ENCODE peak calls at places on chromosomes 16 and 17, in eight cellular contexts. Q is central memory CD4-positive, alpha-beta T cell; N is non-pigmented ciliary epithelial cell; K is HS-27A; Y is GM19239; S is NCI-H524; H is vagina; L is T-helper 17 cell. M is an unnamed sample.

GRCh38 chr16:53743149-53743566 is 39.2 kb downstream of the FTO start:
- DNase-seq in N (no peak), L (no peak), Y (no peak), S (peak), K (peak), H (no peak), Q (no peak), M (peak)

GRCh38 chr17:60039096-60039495 is 39.6 kb downstream of the HEATR6 start:
- DNase-seq in Q (no peak), H (no peak), L (no peak), K (no peak), S (no peak), Y (no peak), N (no peak), M (no peak)

GRCh38 chr16:54936086-54936978 is 5.7 kb downstream of the IRX5 start:
- DNase-seq in N (no peak), K (no peak), S (peak), Q (no peak), H (no peak), Y (no peak), L (no peak), M (no peak)

GRCh38 chr16:35639233-35640205 is 2180.1 kb downstream of the TP53TG3F start:
- DNase-seq in H (peak), S (no peak), Y (no peak), L (no peak), N (no peak), Q (no peak), K (no peak), M (no peak)

GRCh38 chr17:82212331-82213250 is at the start of gene CCDC57:
- DNase-seq in Y (peak), L (no peak), K (no peak), N (no peak), H (no peak), Q (no peak), S (peak), M (no peak)

GRCh38 chr17:63999680-64000531 is 1.8 kb downstream of the PRR29 start:
- DNase-seq in S (no peak), K (no peak), Y (no peak), Q (no peak), H (no peak), L (no peak), N (no peak), M (no peak)

GRCh38 chr17:82283208-82283749 is 9.8 kb upstream of the CSNK1D start:
- DNase-seq in N (peak), Y (no peak), L (no peak), S (peak), K (no peak), Q (no peak), H (no peak), M (no peak)

GRCh38 chr16:7160093-7160492 is 172.6 kb upstream of the RBFOX1 start:
- DNase-seq in H (no peak), Y (no peak), S (no peak), N (no peak), L (no peak), Q (no peak), K (no peak), M (no peak)

GRCh38 chr17:45244725-45245656 is 16.9 kb downstream of the SPATA32 start:
- DNase-seq in S (no peak), L (no peak), N (no peak), Y (no peak), K (no peak), Q (no peak), H (no peak), M (no peak)

GRCh38 chr16:49776085-49776501 is 79.8 kb downstream of the ZNF423 start:
- DNase-seq in Q (no peak), S (no peak), L (no peak), N (no peak), K (no peak), Y (no peak), H (no peak), M (no peak)

GRCh38 chr17:35793257-35793656 is 2.2 kb downstream of the MMP28 start:
- DNase-seq in N (no peak), Q (no peak), Y (no peak), H (peak), L (no peak), S (no peak), K (no peak), M (no peak)

GRCh38 chr16:53111078-53111776 is 56.4 kb downstream of the CHD9 start:
- DNase-seq in K (no peak), Q (no peak), L (no peak), S (no peak), N (no peak), H (no peak), Y (no peak), M (no peak)

GRCh38 chr17:7438050-7438614 is 1.2 kb upstream of the FGF11 start:
- DNase-seq in K (no peak), L (peak), N (no peak), Y (no peak), H (no peak), Q (peak), S (no peak), M (no peak)

GRCh38 chr17:63842173-63842539 is 329 bp downstream of the SMARCD2 start:
- DNase-seq in L (no peak), H (no peak), S (peak), N (no peak), K (no peak), Y (no peak), Q (no peak), M (no peak)

GRCh38 chr16:50778284-50779163 is 36.6 kb downstream of the CYLD start:
- DNase-seq in Q (no peak), N (no peak), S (no peak), K (no peak), L (no peak), Y (no peak), H (no peak), M (no peak)

GRCh38 chr17:7836596-7837374 is 2.8 kb downstream of the KDM6B start:
- DNase-seq in N (no peak), Q (peak), S (peak), K (no peak), L (peak), Y (no peak), H (no peak), M (peak)

GRCh38 chr16:57601801-57602478 is 26.5 kb upstream of the ADGRG1 start:
- DNase-seq in N (no peak), Q (peak), Y (no peak), K (no peak), S (no peak), L (no peak), H (peak), M (peak)

GRCh38 chr16:81786321-81786720 is 7.2 kb downstream of the PLCG2 start:
- DNase-seq in S (no peak), N (peak), L (no peak), K (no peak), Y (no peak), H (no peak), Q (no peak), M (no peak)

GRCh38 chr17:81339180-81339501 is 44.0 kb upstream of the SLC38A10 start:
- DNase-seq in S (no peak), L (no peak), H (no peak), Y (no peak), N (no peak), Q (no peak), K (no peak), M (no peak)

GRCh38 chr16:58035356-58036170 is 10.0 kb downstream of the MMP15 start:
- DNase-seq in K (no peak), Q (no peak), S (peak), N (no peak), Y (no peak), L (no peak), H (no peak), M (no peak)

GRCh38 chr17:78168906-78169793 is 769 bp downstream of the SYNGR2 start:
- DNase-seq in N (no peak), S (peak), H (no peak), L (peak), Q (peak), K (no peak), Y (no peak), M (no peak)

GRCh38 chr16:16890964-16891363 is 512.0 kb downstream of the NPIPA7 start:
- DNase-seq in L (no peak), S (no peak), Q (no peak), H (no peak), K (no peak), N (no peak), Y (no peak), M (peak)

GRCh38 chr17:6475411-6475810 is 31.2 kb downstream of the PIMREG start:
- DNase-seq in K (no peak), S (peak), L (no peak), N (no peak), H (no peak), Q (no peak), Y (no peak), M (no peak)

GRCh38 chr16:24946155-24946554 is 69.0 kb downstream of the ARHGAP17 start:
- DNase-seq in Q (no peak), H (no peak), L (no peak), K (no peak), N (no peak), S (no peak), Y (no peak), M (no peak)

GRCh38 chr16:67150058-67150832 is 553 bp downstream of the B3GNT9 start:
- DNase-seq in Q (peak), S (peak), L (peak), H (no peak), Y (peak), K (no peak), N (no peak), M (no peak)

GRCh38 chr16:55842369-55843104 is 9.6 kb upstream of the CES1 start:
- DNase-seq in Y (peak), Q (peak), L (no peak), H (no peak), N (peak), S (peak), K (peak), M (peak)

GRCh38 chr16:72913551-72913950 is 134.4 kb downstream of the ZFHX3 start:
- DNase-seq in K (no peak), S (no peak), H (no peak), L (no peak), Y (no peak), N (no peak), Q (no peak), M (no peak)

GRCh38 chr16:3214904-3215600 is 19.9 kb downstream of the ZNF200 start:
- DNase-seq in L (no peak), Y (no peak), S (no peak), H (no peak), N (no peak), K (no peak), Q (peak), M (peak)

GRCh38 chr17:48427598-48427997 is 2.4 kb downstream of the SKAP1 start:
- DNase-seq in K (no peak), S (no peak), N (no peak), Y (peak), L (peak), Q (peak), H (no peak), M (peak)

GRCh38 chr16:81873843-81874752 is 95.0 kb downstream of the PLCG2 start:
- DNase-seq in Y (peak), N (peak), Q (no peak), S (peak), L (no peak), K (no peak), H (no peak), M (peak)

GRCh38 chr17:50944902-50945720 is 79.0 kb upstream of the TOB1 start:
- DNase-seq in S (no peak), N (no peak), K (no peak), Q (no peak), L (no peak), H (no peak), Y (no peak), M (no peak)

GRCh38 chr17:41416478-41416877 is 7.9 kb downstream of the KRT37 start:
- DNase-seq in L (no peak), N (no peak), H (no peak), K (no peak), Q (no peak), S (no peak), Y (no peak), M (no peak)

GRCh38 chr16:81520560-81521135 is 76.0 kb downstream of the CMIP start:
- DNase-seq in Y (no peak), N (no peak), K (no peak), H (no peak), S (no peak), Q (no peak), L (no peak), M (no peak)

GRCh38 chr17:50541402-50541915 is 5.5 kb upstream of the SPATA20 start:
- DNase-seq in N (no peak), L (no peak), Y (no peak), H (no peak), Q (no peak), K (no peak), S (no peak), M (no peak)

M was measured in Jurkat, Clone E6-1.